ENCODE peak calls at places on chromosomes 12 and 14, in four cellular contexts. One of them, this sample, is unnamed.

GRCh38 chr12:13788626-13789025 is 192.8 kb downstream of the GRIN2B start:
- DNase-seq in substantia nigra: no peak
- DNase-seq in M059J: no peak
- DNase-seq in stimulated activated CD4-positive, alpha-beta T cell treated with anti-CD3 and anti-CD28 coated beads, Interleukin-2, amount 100 ng/mL, for 4 hours: no peak
- DNase-seq in this sample: no peak

GRCh38 chr14:30340495-30340894 is 218.5 kb upstream of the G2E3 start:
- DNase-seq in stimulated activated CD4-positive, alpha-beta T cell treated with anti-CD3 and anti-CD28 coated beads, Interleukin-2, amount 100 ng/mL, for 4 hours: no peak
- DNase-seq in substantia nigra: no peak
- DNase-seq in M059J: no peak
- DNase-seq in this sample: no peak

GRCh38 chr14:105322791-105323556 is 8.4 kb downstream of the PACS2 start:
- DNase-seq in substantia nigra: no peak
- DNase-seq in M059J: no peak
- DNase-seq in stimulated activated CD4-positive, alpha-beta T cell treated with anti-CD3 and anti-CD28 coated beads, Interleukin-2, amount 100 ng/mL, for 4 hours: no peak
- DNase-seq in this sample: no peak

GRCh38 chr12:103423061-103423473 is 72.7 kb downstream of the C12orf42 start:
- DNase-seq in substantia nigra: no peak
- DNase-seq in M059J: no peak
- DNase-seq in stimulated activated CD4-positive, alpha-beta T cell treated with anti-CD3 and anti-CD28 coated beads, Interleukin-2, amount 100 ng/mL, for 4 hours: no peak
- DNase-seq in this sample: peak; percentile 41

GRCh38 chr14:52067873-52068740 is 752 bp downstream of the NID2 start:
- DNase-seq in stimulated activated CD4-positive, alpha-beta T cell treated with anti-CD3 and anti-CD28 coated beads, Interleukin-2, amount 100 ng/mL, for 4 hours: no peak
- DNase-seq in M059J: peak; percentile 55
- DNase-seq in substantia nigra: no peak
- DNase-seq in this sample: no peak

GRCh38 chr12:98551787-98552186 is 36.4 kb downstream of the TMPO start:
- DNase-seq in stimulated activated CD4-positive, alpha-beta T cell treated with anti-CD3 and anti-CD28 coated beads, Interleukin-2, amount 100 ng/mL, for 4 hours: no peak
- DNase-seq in M059J: no peak
- DNase-seq in substantia nigra: no peak
- DNase-seq in this sample: no peak

GRCh38 chr12:57521475-57522018 is 1.1 kb upstream of the MBD6 start:
- DNase-seq in substantia nigra: no peak
- DNase-seq in stimulated activated CD4-positive, alpha-beta T cell treated with anti-CD3 and anti-CD28 coated beads, Interleukin-2, amount 100 ng/mL, for 4 hours: no peak
- DNase-seq in M059J: no peak
- DNase-seq in this sample: no peak

GRCh38 chr12:92769124-92769901 is 66.5 kb downstream of the PLEKHG7 start:
- DNase-seq in M059J: no peak
- DNase-seq in substantia nigra: no peak
- DNase-seq in stimulated activated CD4-positive, alpha-beta T cell treated with anti-CD3 and anti-CD28 coated beads, Interleukin-2, amount 100 ng/mL, for 4 hours: no peak
- DNase-seq in this sample: no peak

GRCh38 chr12:26264215-26264838 is 69.0 kb downstream of the SSPN start:
- DNase-seq in substantia nigra: no peak
- DNase-seq in stimulated activated CD4-positive, alpha-beta T cell treated with anti-CD3 and anti-CD28 coated beads, Interleukin-2, amount 100 ng/mL, for 4 hours: no peak
- DNase-seq in M059J: no peak
- DNase-seq in this sample: no peak

GRCh38 chr14:100292301-100292775 is 13.9 kb downstream of the SLC25A29 start:
- DNase-seq in stimulated activated CD4-positive, alpha-beta T cell treated with anti-CD3 and anti-CD28 coated beads, Interleukin-2, amount 100 ng/mL, for 4 hours: no peak
- DNase-seq in M059J: no peak
- DNase-seq in substantia nigra: no peak
- DNase-seq in this sample: no peak

GRCh38 chr12:29691146-29691854 is 92.4 kb downstream of the TMTC1 start:
- DNase-seq in stimulated activated CD4-positive, alpha-beta T cell treated with anti-CD3 and anti-CD28 coated beads, Interleukin-2, amount 100 ng/mL, for 4 hours: no peak
- DNase-seq in M059J: no peak
- DNase-seq in substantia nigra: no peak
- DNase-seq in this sample: no peak

GRCh38 chr14:61656341-61656740 is 39.0 kb upstream of the HIF1A start:
- DNase-seq in stimulated activated CD4-positive, alpha-beta T cell treated with anti-CD3 and anti-CD28 coated beads, Interleukin-2, amount 100 ng/mL, for 4 hours: no peak
- DNase-seq in substantia nigra: no peak
- DNase-seq in M059J: peak; percentile 19
- DNase-seq in this sample: no peak

GRCh38 chr12:81078469-81079196 is 754 bp downstream of the ACSS3 start:
- DNase-seq in substantia nigra: no peak
- DNase-seq in M059J: peak; percentile 19
- DNase-seq in stimulated activated CD4-positive, alpha-beta T cell treated with anti-CD3 and anti-CD28 coated beads, Interleukin-2, amount 100 ng/mL, for 4 hours: no peak
- DNase-seq in this sample: no peak

GRCh38 chr14:90362558-90362896 is 30.8 kb upstream of the NRDE2 start:
- DNase-seq in stimulated activated CD4-positive, alpha-beta T cell treated with anti-CD3 and anti-CD28 coated beads, Interleukin-2, amount 100 ng/mL, for 4 hours: no peak
- DNase-seq in substantia nigra: no peak
- DNase-seq in M059J: no peak
- DNase-seq in this sample: no peak

GRCh38 chr14:74737753-74738325 is 24.9 kb downstream of the FCF1 start:
- DNase-seq in substantia nigra: no peak
- DNase-seq in stimulated activated CD4-positive, alpha-beta T cell treated with anti-CD3 and anti-CD28 coated beads, Interleukin-2, amount 100 ng/mL, for 4 hours: no peak
- DNase-seq in M059J: peak; percentile 69
- DNase-seq in this sample: no peak

GRCh38 chr12:6460751-6461371 is 9.0 kb downstream of the TAPBPL start:
- DNase-seq in M059J: no peak
- DNase-seq in stimulated activated CD4-positive, alpha-beta T cell treated with anti-CD3 and anti-CD28 coated beads, Interleukin-2, amount 100 ng/mL, for 4 hours: peak; percentile 52
- DNase-seq in substantia nigra: no peak
- DNase-seq in this sample: no peak